ENCODE peak calls at places on chromosome 5, in eight cellular contexts. N, T, E, O, I, C, X and F are unnamed samples.
A peak's percentile ranks its signal among the peaks of the same experiment; 100 is the strongest.

GRCh38 chr5:150397749-150398431 is 14.8 kb downstream of the CD74 start:
- DNase-seq in N (no peak), T (no peak), E (no peak), O (no peak), I (no peak), C (no peak), X (no peak), F (no peak)

GRCh38 chr5:126471875-126472537 is 48.8 kb downstream of the GRAMD2B start:
- DNase-seq in N (no peak), T (no peak), E (no peak), O (no peak), I (no peak), C (no peak), X (peak; percentile 83), F (no peak)

GRCh38 chr5:132266031-132266835 is 8.7 kb downstream of the PDLIM4 start:
- DNase-seq in N (no peak), T (no peak), E (no peak), O (no peak), I (no peak), C (no peak), X (no peak), F (no peak)

GRCh38 chr5:172945151-172945550 is 14.1 kb upstream of the RPL26L1 start:
- DNase-seq in N (no peak), T (no peak), E (no peak), O (no peak), I (no peak), C (no peak), X (no peak), F (no peak)

GRCh38 chr5:29758986-29759421 is 1434.5 kb upstream of the CDH6 start:
- DNase-seq in N (no peak), T (no peak), E (no peak), O (no peak), I (no peak), C (peak; percentile 40), X (no peak), F (no peak)

GRCh38 chr5:143030349-143030748 is 260.2 kb downstream of the ARHGAP26 start:
- DNase-seq in N (no peak), T (no peak), E (no peak), O (no peak), I (no peak), C (no peak), X (no peak), F (no peak)

GRCh38 chr5:178421699-178422399 is 168.3 kb downstream of the COL23A1 start:
- DNase-seq in N (no peak), T (no peak), E (no peak), O (no peak), I (no peak), C (no peak), X (no peak), F (no peak)

GRCh38 chr5:129400395-129400983 is 59.6 kb upstream of the ADAMTS19 start:
- DNase-seq in N (no peak), T (no peak), E (no peak), O (no peak), I (no peak), C (no peak), X (no peak), F (no peak)

GRCh38 chr5:112849912-112850311 is 11.2 kb upstream of the SRP19 start:
- DNase-seq in N (no peak), T (no peak), E (no peak), O (no peak), I (no peak), C (no peak), X (no peak), F (no peak)

GRCh38 chr5:37494756-37495155 is 115.6 kb downstream of the WDR70 start:
- DNase-seq in N (no peak), T (no peak), E (no peak), O (no peak), I (no peak), C (no peak), X (no peak), F (no peak)

GRCh38 chr5:81125959-81126358 is 107.2 kb upstream of the CKMT2 start:
- DNase-seq in N (no peak), T (no peak), E (no peak), O (no peak), I (no peak), C (no peak), X (no peak), F (no peak)

GRCh38 chr5:81971086-81971693 is 633 bp upstream of the ATG10 start:
- DNase-seq in N (peak; percentile 29), T (no peak), E (no peak), O (peak; percentile 38), I (no peak), C (peak; percentile 14), X (no peak), F (peak; percentile 15)

GRCh38 chr5:176895350-176895749 is 3.8 kb downstream of the HK3 start:
- DNase-seq in N (no peak), T (no peak), E (no peak), O (no peak), I (no peak), C (no peak), X (no peak), F (no peak)

GRCh38 chr5:81750308-81751008 is 439 bp downstream of the SSBP2 start:
- DNase-seq in N (peak; percentile 56), T (no peak), E (no peak), O (peak; percentile 68), I (no peak), C (peak; percentile 53), X (no peak), F (no peak)